ENCODE peak calls at places on chromosomes 3 and 15, in four cellular contexts. One of them, this sample, is unnamed.

GRCh38 chr3:124620600-124621063 is 109.6 kb upstream of the UMPS start:
- DNase-seq in GM10248: peak; percentile 47
- DNase-seq in astrocyte of the spinal cord: no peak
- DNase-seq in heart right ventricle: peak; percentile 40
- DNase-seq in this sample: no peak

GRCh38 chr15:28086175-28086703 is 12.9 kb downstream of the OCA2 start:
- DNase-seq in GM10248: peak; percentile 76
- DNase-seq in heart right ventricle: peak; percentile 42
- DNase-seq in astrocyte of the spinal cord: peak; percentile 42
- DNase-seq in this sample: peak; percentile 19

GRCh38 chr3:183315739-183316138 is 62.7 kb downstream of the B3GNT5 start:
- DNase-seq in heart right ventricle: no peak
- DNase-seq in astrocyte of the spinal cord: no peak
- DNase-seq in GM10248: no peak
- DNase-seq in this sample: no peak

GRCh38 chr3:193902557-193903256 is 233.2 kb upstream of the HES1 start:
- DNase-seq in heart right ventricle: no peak
- DNase-seq in GM10248: no peak
- DNase-seq in astrocyte of the spinal cord: no peak
- DNase-seq in this sample: no peak

GRCh38 chr15:37135225-37135624 is 34.9 kb upstream of the MEIS2 start:
- DNase-seq in GM10248: no peak
- DNase-seq in astrocyte of the spinal cord: no peak
- DNase-seq in heart right ventricle: no peak
- DNase-seq in this sample: no peak

GRCh38 chr15:40251455-40252140 is 12.7 kb downstream of the PAK6 start:
- DNase-seq in astrocyte of the spinal cord: no peak
- DNase-seq in GM10248: no peak
- DNase-seq in heart right ventricle: peak; percentile 48
- DNase-seq in this sample: no peak

GRCh38 chr15:95872366-95872771 is 458.1 kb upstream of the NR2F2 start:
- DNase-seq in heart right ventricle: no peak
- DNase-seq in astrocyte of the spinal cord: peak; percentile 64
- DNase-seq in GM10248: no peak
- DNase-seq in this sample: no peak

GRCh38 chr15:98856540-98856907 is 151.1 kb downstream of the PGPEP1L start:
- DNase-seq in astrocyte of the spinal cord: peak; percentile 92
- DNase-seq in heart right ventricle: no peak
- DNase-seq in GM10248: no peak
- DNase-seq in this sample: no peak

GRCh38 chr3:10365791-10366190 is 44.9 kb upstream of the SEC13 start:
- DNase-seq in astrocyte of the spinal cord: peak; percentile 64
- DNase-seq in GM10248: no peak
- DNase-seq in heart right ventricle: no peak
- DNase-seq in this sample: no peak

GRCh38 chr15:91953432-91953831 is 99.9 kb downstream of the SLCO3A1 start:
- DNase-seq in GM10248: no peak
- DNase-seq in astrocyte of the spinal cord: no peak
- DNase-seq in heart right ventricle: no peak
- DNase-seq in this sample: no peak

GRCh38 chr3:128448491-128448890 is 18.2 kb downstream of the DNAJB8 start:
- DNase-seq in GM10248: no peak
- DNase-seq in astrocyte of the spinal cord: no peak
- DNase-seq in heart right ventricle: no peak
- DNase-seq in this sample: no peak

GRCh38 chr3:108887777-108888176 is 65.2 kb downstream of the TRAT1 start:
- DNase-seq in astrocyte of the spinal cord: no peak
- DNase-seq in GM10248: no peak
- DNase-seq in heart right ventricle: no peak
- DNase-seq in this sample: no peak

GRCh38 chr3:108477511-108478147 is 32.8 kb downstream of the MYH15 start:
- DNase-seq in heart right ventricle: peak; percentile 31
- DNase-seq in astrocyte of the spinal cord: peak; percentile 76
- DNase-seq in GM10248: peak; percentile 36
- DNase-seq in this sample: peak; percentile 40

GRCh38 chr3:101963902-101964362 is 114.6 kb downstream of the NFKBIZ start:
- DNase-seq in astrocyte of the spinal cord: peak; percentile 66
- DNase-seq in GM10248: no peak
- DNase-seq in heart right ventricle: no peak
- DNase-seq in this sample: no peak

GRCh38 chr3:101954946-101955345 is 105.6 kb downstream of the NFKBIZ start:
- DNase-seq in astrocyte of the spinal cord: no peak
- DNase-seq in GM10248: no peak
- DNase-seq in heart right ventricle: no peak
- DNase-seq in this sample: no peak

GRCh38 chr3:82163907-82164520 is 402.6 kb upstream of the GBE1 start:
- DNase-seq in astrocyte of the spinal cord: peak; percentile 36
- DNase-seq in GM10248: no peak
- DNase-seq in heart right ventricle: no peak
- DNase-seq in this sample: peak; percentile 5

GRCh38 chr3:146246493-146246892 is 4.4 kb downstream of the PLSCR4 start:
- DNase-seq in GM10248: no peak
- DNase-seq in heart right ventricle: no peak
- DNase-seq in astrocyte of the spinal cord: no peak
- DNase-seq in this sample: no peak

GRCh38 chr3:117756580-117756979 is 1047.0 kb downstream of the TUSC7 start:
- DNase-seq in heart right ventricle: no peak
- DNase-seq in GM10248: no peak
- DNase-seq in astrocyte of the spinal cord: no peak
- DNase-seq in this sample: no peak

GRCh38 chr3:127418560-127419099 is 130.8 kb upstream of the PRR20G start:
- DNase-seq in heart right ventricle: no peak
- DNase-seq in astrocyte of the spinal cord: no peak
- DNase-seq in GM10248: no peak
- DNase-seq in this sample: no peak

DNA sequence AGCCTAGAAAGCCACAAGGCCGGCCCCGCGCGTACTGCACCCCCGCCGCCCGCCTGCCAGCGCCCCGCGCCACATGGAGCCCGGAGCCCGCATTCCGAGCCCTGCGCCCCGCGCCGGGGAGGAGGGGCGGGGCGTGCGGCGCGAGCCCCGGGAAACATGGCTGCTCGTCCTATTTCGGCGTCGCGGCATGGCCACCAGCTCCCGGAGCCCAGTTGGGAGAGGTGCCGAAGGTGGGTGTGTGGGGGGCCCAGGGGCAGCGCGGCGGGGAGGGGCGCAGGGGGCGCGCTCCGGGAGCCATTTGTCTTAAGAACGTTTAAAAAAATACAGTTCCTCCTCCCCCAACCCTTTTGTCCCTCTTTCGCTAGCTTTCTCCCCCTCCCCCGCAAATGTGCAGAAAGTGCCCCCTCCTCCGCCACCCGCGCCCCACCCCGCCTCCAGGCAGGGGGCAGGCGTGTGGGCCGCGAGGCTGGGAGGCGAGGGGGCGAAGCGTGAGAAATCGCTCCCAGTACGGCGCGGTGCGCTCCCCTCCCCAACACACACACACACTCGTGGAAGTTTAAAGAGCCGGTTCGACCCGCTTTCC is 2.5 kb downstream of the ANP32A start:
- DNase-seq in astrocyte of the spinal cord: peak; percentile 73
- DNase-seq in GM10248: peak; percentile 61
- DNase-seq in heart right ventricle: peak; percentile 69
- DNase-seq in this sample: no peak
- TF ChIP-seq CTCF in astrocyte of the spinal cord: no peak
- TF ChIP-seq CTCF in GM10248: no peak
- TF ChIP-seq CTCF in heart right ventricle: no peak
- TF ChIP-seq CTCF in this sample: no peak

GRCh38 chr3:184771158-184771730 is 40.7 kb upstream of the VPS8 start:
- DNase-seq in GM10248: no peak
- DNase-seq in heart right ventricle: no peak
- DNase-seq in astrocyte of the spinal cord: no peak
- DNase-seq in this sample: no peak

GRCh38 chr3:184771748-184772147 is 40.2 kb upstream of the VPS8 start:
- DNase-seq in astrocyte of the spinal cord: no peak
- DNase-seq in heart right ventricle: no peak
- DNase-seq in GM10248: no peak
- DNase-seq in this sample: no peak

GRCh38 chr3:184770541-184770940 is 41.4 kb upstream of the VPS8 start:
- DNase-seq in astrocyte of the spinal cord: no peak
- DNase-seq in heart right ventricle: no peak
- DNase-seq in GM10248: no peak
- DNase-seq in this sample: no peak

GRCh38 chr3:184767377-184767776 is 44.6 kb upstream of the VPS8 start:
- DNase-seq in astrocyte of the spinal cord: no peak
- DNase-seq in heart right ventricle: no peak
- DNase-seq in GM10248: no peak
- DNase-seq in this sample: no peak

GRCh38 chr3:184769771-184770170 is 42.2 kb upstream of the VPS8 start:
- DNase-seq in heart right ventricle: no peak
- DNase-seq in astrocyte of the spinal cord: no peak
- DNase-seq in GM10248: no peak
- DNase-seq in this sample: no peak
- TF ChIP-seq CTCF in heart right ventricle: no peak
- TF ChIP-seq CTCF in astrocyte of the spinal cord: no peak
- TF ChIP-seq CTCF in GM10248: no peak
- TF ChIP-seq CTCF in this sample: no peak

GRCh38 chr3:16927485-16927884 is 42.7 kb downstream of the PLCL2 start:
- DNase-seq in GM10248: peak; percentile 23
- DNase-seq in astrocyte of the spinal cord: no peak
- DNase-seq in heart right ventricle: no peak
- DNase-seq in this sample: no peak
- TF ChIP-seq CTCF in GM10248: peak; percentile 46
- TF ChIP-seq CTCF in astrocyte of the spinal cord: no peak
- TF ChIP-seq CTCF in heart right ventricle: no peak
- TF ChIP-seq CTCF in this sample: peak; percentile 54

GRCh38 chr3:116145613-116146012 is 299.7 kb downstream of the LSAMP start:
- DNase-seq in astrocyte of the spinal cord: no peak
- DNase-seq in GM10248: no peak
- DNase-seq in heart right ventricle: no peak
- DNase-seq in this sample: no peak

GRCh38 chr3:116140100-116140689 is 305.1 kb downstream of the LSAMP start:
- DNase-seq in astrocyte of the spinal cord: peak; percentile 65
- DNase-seq in heart right ventricle: no peak
- DNase-seq in GM10248: no peak
- DNase-seq in this sample: peak; percentile 5

GRCh38 chr3:116139607-116140006 is 305.7 kb downstream of the LSAMP start:
- DNase-seq in heart right ventricle: no peak
- DNase-seq in astrocyte of the spinal cord: peak; percentile 39
- DNase-seq in GM10248: no peak
- DNase-seq in this sample: no peak

GRCh38 chr3:116141724-116142123 is 303.6 kb downstream of the LSAMP start:
- DNase-seq in GM10248: no peak
- DNase-seq in astrocyte of the spinal cord: peak; percentile 46
- DNase-seq in heart right ventricle: no peak
- DNase-seq in this sample: no peak
- TF ChIP-seq CTCF in GM10248: no peak
- TF ChIP-seq CTCF in astrocyte of the spinal cord: no peak
- TF ChIP-seq CTCF in heart right ventricle: no peak
- TF ChIP-seq CTCF in this sample: no peak

GRCh38 chr15:42992626-42993025 is 72.0 kb upstream of the TTBK2 start:
- DNase-seq in GM10248: no peak
- DNase-seq in heart right ventricle: no peak
- DNase-seq in astrocyte of the spinal cord: no peak
- DNase-seq in this sample: no peak
- TF ChIP-seq CTCF in GM10248: no peak
- TF ChIP-seq CTCF in heart right ventricle: no peak
- TF ChIP-seq CTCF in astrocyte of the spinal cord: no peak
- TF ChIP-seq CTCF in this sample: no peak

DNA sequence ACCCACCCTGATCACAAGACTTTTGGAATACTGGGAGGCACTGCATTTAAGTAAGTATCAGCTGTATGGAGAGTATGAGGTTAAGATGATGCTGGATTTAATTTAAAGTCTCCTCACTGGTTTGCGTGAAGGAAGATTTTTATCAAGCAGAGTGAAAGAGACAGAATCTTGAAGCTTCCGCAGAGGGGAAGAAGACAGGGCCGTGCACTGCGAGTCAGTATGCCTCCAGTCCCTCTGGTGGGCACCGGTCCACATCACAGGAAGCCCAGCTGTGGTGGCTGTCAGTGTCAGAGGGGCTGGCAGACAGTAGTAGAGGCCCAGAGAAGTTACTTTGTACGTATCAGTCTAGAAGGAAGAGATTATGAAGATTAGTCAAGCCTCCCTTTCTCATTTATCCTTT is 379.0 kb upstream of the TPRG1 start:
- DNase-seq in heart right ventricle: peak; percentile 18
- DNase-seq in GM10248: no peak
- DNase-seq in astrocyte of the spinal cord: peak; percentile 41
- DNase-seq in this sample: no peak
- TF ChIP-seq CTCF in heart right ventricle: peak; percentile 38
- TF ChIP-seq CTCF in GM10248: no peak
- TF ChIP-seq CTCF in astrocyte of the spinal cord: peak; percentile 49
- TF ChIP-seq CTCF in this sample: peak; percentile 18

GRCh38 chr3:100776736-100777135 is 67.4 kb downstream of the TFG start:
- DNase-seq in GM10248: no peak
- DNase-seq in heart right ventricle: no peak
- DNase-seq in astrocyte of the spinal cord: no peak
- DNase-seq in this sample: no peak
- TF ChIP-seq CTCF in GM10248: no peak
- TF ChIP-seq CTCF in heart right ventricle: no peak
- TF ChIP-seq CTCF in astrocyte of the spinal cord: peak; percentile 3
- TF ChIP-seq CTCF in this sample: peak; percentile 31

This sample was measured in GM12864.